ENCODE peak calls at places on chromosomes 13 and 19, in six cellular contexts. J is NCI-H2171; H is astrocyte of the cerebellum; W is central memory CD4-positive, alpha-beta T cell; S is activated CD4-positive, alpha-beta memory T cell treated with anti-CD3 and anti-CD28 coated beads for 36 hours; C is Right ventricle myocardium inferior. L is an unnamed sample.

GRCh38 chr19:1250374-1251232 is 2.2 kb downstream of the MIDN start:
- DNase-seq in J (peak), H (no peak), W (peak), S (peak), C (peak), L (no peak)

GRCh38 chr19:23957660-23958281 is 43.1 kb downstream of the ZNF726 start:
- DNase-seq in J (no peak), H (no peak), W (no peak), S (no peak), C (no peak), L (no peak)

GRCh38 chr13:67155898-67156717 is 74.0 kb downstream of the PCDH9 start:
- DNase-seq in J (no peak), H (no peak), W (no peak), S (no peak), C (no peak), L (no peak)

GRCh38 chr13:20714161-20714560 is 10.7 kb downstream of the IL17D start:
- DNase-seq in J (no peak), H (peak), W (no peak), S (no peak), C (no peak), L (no peak)

GRCh38 chr13:113272791-113273190 is 24.2 kb upstream of the LAMP1 start:
- DNase-seq in J (no peak), H (no peak), W (no peak), S (no peak), C (no peak), L (no peak)

GRCh38 chr13:33349314-33349995 is 63.9 kb upstream of the STARD13 start:
- DNase-seq in J (no peak), H (no peak), W (no peak), S (no peak), C (no peak), L (no peak)

GRCh38 chr13:79525458-79525857 is 44.5 kb downstream of the NDFIP2 start:
- DNase-seq in J (no peak), H (no peak), W (no peak), S (no peak), C (no peak), L (no peak)

GRCh38 chr19:3575949-3576673 is 3.4 kb downstream of the HMG20B start:
- DNase-seq in J (no peak), H (no peak), W (no peak), S (no peak), C (no peak), L (no peak)

L was measured in cardiac septum.